ENCODE peak calls at places on chromosomes 2 and 18, in seven cellular contexts. U is right atrium auricular region, H is tibial artery, N is astrocyte of the spinal cord, Q is dorsolateral prefrontal cortex, G is cardiac fibroblast, Z is body of pancreas. D is an unnamed sample.

GRCh38 chr18:35005963-35006577 is 35.1 kb upstream of the MAPRE2 start:
- DNase-seq in H (no peak), U (no peak), N (peak; percentile 76), Z (peak; percentile 43), G (peak; percentile 87), Q (no peak), D (peak; percentile 82)

GRCh38 chr2:113137827-113138226 is 10.4 kb downstream of the IL1RN start:
- DNase-seq in U (peak; percentile 32), Q (no peak), N (no peak), H (no peak), G (no peak), Z (no peak), D (no peak)

GRCh38 chr2:219469186-219469724 is 29.4 kb upstream of the GMPPA start:
- DNase-seq in N (peak; percentile 53), H (peak; percentile 84), U (no peak), Z (no peak), G (peak; percentile 64), Q (no peak), D (peak; percentile 85)

GRCh38 chr2:179218848-179219594 is 45.6 kb downstream of the SESTD1 start:
- DNase-seq in Z (peak; percentile 83), U (peak; percentile 80), Q (peak; percentile 85), G (peak; percentile 93), N (peak; percentile 92), H (peak; percentile 86), D (peak; percentile 72)

GRCh38 chr2:147416099-147416498 is 428.7 kb upstream of the ACVR2A start:
- DNase-seq in U (no peak), N (no peak), Q (no peak), H (no peak), G (no peak), Z (no peak), D (peak; percentile 1)

GRCh38 chr2:195657634-195658540 is 861 bp downstream of the SLC39A10 start:
- DNase-seq in G (peak; percentile 89), N (peak; percentile 90), H (peak; percentile 85), Z (peak; percentile 88), U (peak; percentile 77), Q (peak; percentile 57), D (peak; percentile 41)

GRCh38 chr18:3579701-3580100 is 129.7 kb downstream of the TGIF1 start:
- DNase-seq in U (no peak), G (peak; percentile 95), H (no peak), Z (no peak), N (peak; percentile 92), Q (no peak), D (peak; percentile 95)

GRCh38 chr18:22398464-22398863 is 19.3 kb downstream of the CTAGE1 start:
- DNase-seq in G (peak; percentile 12), U (no peak), Z (no peak), Q (no peak), N (no peak), H (no peak), D (no peak)

GRCh38 chr2:238731961-238732360 is 115.9 kb upstream of the TWIST2 start:
- DNase-seq in U (no peak), N (no peak), G (peak; percentile 47), H (no peak), Z (no peak), Q (no peak), D (peak; percentile 60)

GRCh38 chr2:153287109-153287801 is 191.3 kb downstream of the RPRM start:
- DNase-seq in H (no peak), Z (no peak), U (no peak), G (no peak), N (no peak), Q (no peak), D (no peak)

GRCh38 chr18:13217466-13217961 is 1.0 kb upstream of the LDLRAD4 start:
- DNase-seq in H (peak; percentile 88), N (peak; percentile 19), Z (peak; percentile 64), U (peak; percentile 78), G (peak; percentile 16), Q (peak; percentile 44), D (peak; percentile 43)

GRCh38 chr2:41647468-41648042 is 400.3 kb upstream of the PKDCC start:
- DNase-seq in H (no peak), G (peak; percentile 49), U (no peak), Z (no peak), Q (no peak), N (peak; percentile 4), D (no peak)

GRCh38 chr18:8619041-8619440 is 9.8 kb downstream of the RAB12 start:
- DNase-seq in G (no peak), H (no peak), N (no peak), Z (no peak), U (no peak), Q (no peak), D (no peak)

GRCh38 chr18:8615397-8616025 is 6.3 kb downstream of the RAB12 start:
- DNase-seq in H (no peak), Q (peak; percentile 37), Z (peak; percentile 45), G (peak; percentile 91), U (no peak), N (peak; percentile 93), D (peak; percentile 96)

GRCh38 chr18:8614875-8615274 is 5.6 kb downstream of the RAB12 start:
- DNase-seq in U (no peak), Z (no peak), G (no peak), N (no peak), Q (no peak), H (no peak), D (no peak)

GRCh38 chr18:8617907-8618306 is 8.7 kb downstream of the RAB12 start:
- DNase-seq in Q (no peak), G (no peak), N (no peak), Z (no peak), U (no peak), H (no peak), D (no peak)

DNA sequence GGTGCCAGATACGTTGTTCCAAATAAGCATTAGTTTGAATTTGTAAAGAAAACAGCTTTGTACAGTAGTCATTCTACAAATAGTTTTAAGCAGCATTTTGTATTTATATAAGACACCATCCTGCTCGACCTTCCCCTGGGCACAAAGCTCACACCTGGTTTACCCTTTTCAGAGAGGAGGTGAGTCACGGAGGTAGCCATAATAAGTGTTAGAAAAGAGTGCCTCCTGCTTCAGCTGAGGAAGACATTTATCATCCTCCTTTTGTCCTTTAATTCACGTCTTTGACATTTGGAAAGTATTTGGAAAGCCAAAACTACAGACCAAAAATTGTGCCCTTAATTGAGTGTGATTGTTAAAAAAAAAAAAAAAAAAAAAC is 6.8 kb downstream of the RAB12 start:
- DNase-seq in G (no peak), H (no peak), Q (no peak), N (no peak), Z (no peak), U (peak; percentile 38), D (no peak)
- H3K4me3 ChIP-seq in G (no peak overlapping the region), H (no peak overlapping the region), Q (no peak overlapping the region), N (no peak overlapping the region), Z (no peak overlapping the region), U (no peak overlapping the region), D (peak overlapping the region; percentile 16)

GRCh38 chr2:35454966-35455638 is 900.5 kb upstream of the CRIM1 start:
- DNase-seq in N (peak; percentile 37), U (no peak), Q (no peak), G (peak; percentile 1), Z (no peak), H (no peak), D (no peak)
- TF ChIP-seq CTCF in N (peak; percentile 48), U (no peak), Q (no peak), G (no peak), Z (no peak), H (no peak), D (no peak)

DNA sequence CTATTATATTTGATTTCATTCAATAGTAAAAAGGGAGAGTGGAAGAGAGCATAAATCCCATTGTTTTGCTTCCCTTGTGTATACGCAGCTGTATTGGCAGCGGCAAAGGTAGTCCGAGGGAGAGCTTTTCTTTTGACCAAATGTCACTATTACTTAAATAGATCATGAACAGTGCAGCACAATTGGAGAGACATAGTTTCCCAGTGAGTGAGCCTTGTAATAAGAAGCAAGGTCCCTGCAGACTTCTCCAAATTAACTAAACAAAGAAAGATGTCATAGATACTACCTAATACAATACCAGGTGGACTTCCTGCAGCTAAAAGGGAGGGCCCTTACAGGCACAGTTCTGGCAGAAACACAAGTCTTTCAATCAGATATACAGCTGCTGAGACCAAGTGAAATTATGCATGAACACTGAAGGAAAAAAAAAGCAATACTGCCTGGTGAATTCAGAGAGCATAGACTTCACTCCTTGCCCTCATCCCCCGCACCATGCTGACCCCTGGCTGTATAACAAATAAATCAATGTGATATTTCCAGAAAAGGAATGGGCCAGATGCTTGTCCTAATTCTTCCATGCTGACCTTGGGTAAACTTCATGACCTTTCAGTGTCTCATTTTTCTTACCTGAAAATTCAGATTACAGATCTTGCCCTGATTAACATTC is 404.7 kb upstream of the CDH2 start:
- DNase-seq in G (peak; percentile 70), N (peak; percentile 34), U (no peak), H (no peak), Q (no peak), Z (no peak), D (peak; percentile 2)
- H3K4me3 ChIP-seq in G (no peak overlapping the region), N (no peak overlapping the region), U (no peak overlapping the region), H (no peak overlapping the region), Q (no peak overlapping the region), Z (no peak overlapping the region), D (no peak overlapping the region)

GRCh38 chr18:30486856-30487255 is 555.7 kb downstream of the DSC3 start:
- DNase-seq in H (no peak), N (peak; percentile 84), U (no peak), G (peak; percentile 5), Q (no peak), Z (no peak), D (peak; percentile 1)

GRCh38 chr18:30485078-30485477 is 557.5 kb downstream of the DSC3 start:
- DNase-seq in Q (no peak), U (no peak), N (no peak), H (no peak), Z (no peak), G (no peak), D (no peak)

GRCh38 chr18:30481871-30482270 is 560.7 kb downstream of the DSC3 start:
- DNase-seq in U (no peak), Q (no peak), Z (no peak), N (no peak), G (no peak), H (no peak), D (no peak)
- TF ChIP-seq CTCF in U (no peak), Q (no peak), Z (no peak), N (no peak), G (no peak), H (no peak), D (no peak)

DNA sequence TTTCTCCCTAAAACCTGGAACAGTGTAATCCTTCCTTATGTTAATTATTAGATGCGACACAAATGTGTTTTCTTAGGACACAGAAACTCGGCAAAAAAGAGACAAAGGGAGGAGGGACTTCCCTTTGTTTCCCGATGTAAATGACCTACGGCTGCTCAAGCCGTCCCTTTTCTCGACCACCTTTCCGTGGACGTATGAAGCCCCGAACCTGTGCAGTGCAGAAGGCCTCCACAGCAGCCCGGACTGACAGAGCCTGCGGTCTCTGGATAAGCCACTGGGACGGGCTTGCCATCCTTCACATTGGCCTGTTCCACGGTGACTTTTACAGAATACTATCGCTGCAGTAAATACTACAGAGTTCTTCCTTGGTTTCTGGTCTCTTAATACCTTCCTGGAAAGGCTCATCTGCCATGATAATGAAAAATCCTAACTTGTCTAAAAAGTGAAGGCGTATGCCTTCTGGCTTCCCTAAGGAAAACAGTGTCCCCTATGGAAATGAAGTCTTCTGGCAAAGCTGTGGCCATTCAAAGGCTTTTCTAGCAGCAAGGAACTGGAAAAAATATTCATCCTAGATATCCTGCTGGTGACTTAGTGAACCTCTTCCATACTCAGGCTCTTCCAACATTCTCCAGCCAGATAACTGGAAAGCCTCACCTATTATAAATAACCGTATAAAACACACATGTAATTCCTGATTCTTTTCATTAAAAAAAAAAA is 84.9 kb downstream of the RBMS1 start:
- DNase-seq in H (no peak), G (peak; percentile 38), Q (no peak), N (no peak), U (no peak), Z (no peak), D (peak; percentile 56)
- H3K4me3 ChIP-seq in H (no peak overlapping the region), G (peak overlapping the region; percentile 33), Q (peak overlapping the region; percentile 72), N (peak overlapping the region; percentile 42), U (peak overlapping the region; percentile 92), Z (no peak overlapping the region), D (peak overlapping the region; percentile 51)